ENCODE peak calls at places on chromosomes 16 and 17, in six cellular contexts. One of them, this sample, is unnamed.

GRCh38 chr17:77160032-77160876 is 19.5 kb downstream of the SEC14L1 start:
- DNase-seq in H1: no peak
- DNase-seq in aorta: no peak
- DNase-seq in dermis microvascular lymphatic vessel endothelial cell: no peak
- DNase-seq in neural progenitor cell: no peak
- DNase-seq in stimulated activated CD4-positive, alpha-beta T cell treated with anti-CD3 and anti-CD28 coated beads, Interleukin-4, amount 100 ng/mL, for 4 hours: no peak
- DNase-seq in this sample: peak

GRCh38 chr16:81902025-81902424 is 109.2 kb downstream of the SDR42E1 start:
- DNase-seq in H1: no peak
- DNase-seq in aorta: no peak
- DNase-seq in dermis microvascular lymphatic vessel endothelial cell: peak
- DNase-seq in neural progenitor cell: no peak
- DNase-seq in stimulated activated CD4-positive, alpha-beta T cell treated with anti-CD3 and anti-CD28 coated beads, Interleukin-4, amount 100 ng/mL, for 4 hours: no peak
- DNase-seq in this sample: no peak

GRCh38 chr16:20740901-20741491 is 622 bp downstream of the THUMPD1 start:
- DNase-seq in H1: peak
- DNase-seq in aorta: peak
- DNase-seq in dermis microvascular lymphatic vessel endothelial cell: peak
- DNase-seq in neural progenitor cell: peak
- DNase-seq in stimulated activated CD4-positive, alpha-beta T cell treated with anti-CD3 and anti-CD28 coated beads, Interleukin-4, amount 100 ng/mL, for 4 hours: peak
- DNase-seq in this sample: peak

GRCh38 chr16:5615868-5616642 is 518.5 kb upstream of the EEF2KMT start:
- DNase-seq in H1: peak
- DNase-seq in aorta: peak
- DNase-seq in dermis microvascular lymphatic vessel endothelial cell: no peak
- DNase-seq in neural progenitor cell: peak
- DNase-seq in stimulated activated CD4-positive, alpha-beta T cell treated with anti-CD3 and anti-CD28 coated beads, Interleukin-4, amount 100 ng/mL, for 4 hours: peak
- DNase-seq in this sample: peak

GRCh38 chr16:89010210-89010925 is 33.4 kb upstream of the CBFA2T3 start:
- DNase-seq in H1: no peak
- DNase-seq in aorta: no peak
- DNase-seq in dermis microvascular lymphatic vessel endothelial cell: no peak
- DNase-seq in neural progenitor cell: no peak
- DNase-seq in stimulated activated CD4-positive, alpha-beta T cell treated with anti-CD3 and anti-CD28 coated beads, Interleukin-4, amount 100 ng/mL, for 4 hours: no peak
- DNase-seq in this sample: no peak

GRCh38 chr16:46719528-46719927 is 28.6 kb downstream of the MYLK3 start:
- DNase-seq in H1: no peak
- DNase-seq in aorta: no peak
- DNase-seq in dermis microvascular lymphatic vessel endothelial cell: no peak
- DNase-seq in neural progenitor cell: no peak
- DNase-seq in stimulated activated CD4-positive, alpha-beta T cell treated with anti-CD3 and anti-CD28 coated beads, Interleukin-4, amount 100 ng/mL, for 4 hours: no peak
- DNase-seq in this sample: no peak

GRCh38 chr16:88524274-88524972 is 45.8 kb upstream of the ZC3H18 start:
- DNase-seq in H1: no peak
- DNase-seq in aorta: no peak
- DNase-seq in dermis microvascular lymphatic vessel endothelial cell: no peak
- DNase-seq in neural progenitor cell: no peak
- DNase-seq in stimulated activated CD4-positive, alpha-beta T cell treated with anti-CD3 and anti-CD28 coated beads, Interleukin-4, amount 100 ng/mL, for 4 hours: no peak
- DNase-seq in this sample: no peak

GRCh38 chr16:68328860-68329370 is 18.1 kb downstream of the PRMT7 start:
- DNase-seq in H1: no peak
- DNase-seq in aorta: no peak
- DNase-seq in dermis microvascular lymphatic vessel endothelial cell: no peak
- DNase-seq in neural progenitor cell: no peak
- DNase-seq in stimulated activated CD4-positive, alpha-beta T cell treated with anti-CD3 and anti-CD28 coated beads, Interleukin-4, amount 100 ng/mL, for 4 hours: no peak
- DNase-seq in this sample: no peak

GRCh38 chr17:19747829-19748806 is at the start of gene ALDH3A1:
- DNase-seq in H1: no peak
- DNase-seq in aorta: no peak
- DNase-seq in dermis microvascular lymphatic vessel endothelial cell: no peak
- DNase-seq in neural progenitor cell: peak
- DNase-seq in stimulated activated CD4-positive, alpha-beta T cell treated with anti-CD3 and anti-CD28 coated beads, Interleukin-4, amount 100 ng/mL, for 4 hours: no peak
- DNase-seq in this sample: no peak

GRCh38 chr16:30927789-30928378 is 4.5 kb downstream of the FBXL19 start:
- DNase-seq in H1: peak
- DNase-seq in aorta: no peak
- DNase-seq in dermis microvascular lymphatic vessel endothelial cell: peak
- DNase-seq in neural progenitor cell: peak
- DNase-seq in stimulated activated CD4-positive, alpha-beta T cell treated with anti-CD3 and anti-CD28 coated beads, Interleukin-4, amount 100 ng/mL, for 4 hours: peak
- DNase-seq in this sample: peak

GRCh38 chr16:84504420-84505248 is at the start of gene MEAK7:
- DNase-seq in H1: peak
- DNase-seq in aorta: peak
- DNase-seq in dermis microvascular lymphatic vessel endothelial cell: peak
- DNase-seq in neural progenitor cell: peak
- DNase-seq in stimulated activated CD4-positive, alpha-beta T cell treated with anti-CD3 and anti-CD28 coated beads, Interleukin-4, amount 100 ng/mL, for 4 hours: peak
- DNase-seq in this sample: peak

GRCh38 chr17:79132271-79133064 is 57.8 kb downstream of the ENGASE start:
- DNase-seq in H1: no peak
- DNase-seq in aorta: no peak
- DNase-seq in dermis microvascular lymphatic vessel endothelial cell: no peak
- DNase-seq in neural progenitor cell: no peak
- DNase-seq in stimulated activated CD4-positive, alpha-beta T cell treated with anti-CD3 and anti-CD28 coated beads, Interleukin-4, amount 100 ng/mL, for 4 hours: no peak
- DNase-seq in this sample: no peak

GRCh38 chr17:50872710-50873424 is 6.7 kb upstream of the TOB1 start:
- DNase-seq in H1: no peak
- DNase-seq in aorta: no peak
- DNase-seq in dermis microvascular lymphatic vessel endothelial cell: no peak
- DNase-seq in neural progenitor cell: no peak
- DNase-seq in stimulated activated CD4-positive, alpha-beta T cell treated with anti-CD3 and anti-CD28 coated beads, Interleukin-4, amount 100 ng/mL, for 4 hours: peak
- DNase-seq in this sample: no peak

GRCh38 chr17:66915204-66915611 is 49.3 kb upstream of the CACNG4 start:
- DNase-seq in H1: no peak
- DNase-seq in aorta: no peak
- DNase-seq in dermis microvascular lymphatic vessel endothelial cell: no peak
- DNase-seq in neural progenitor cell: peak
- DNase-seq in stimulated activated CD4-positive, alpha-beta T cell treated with anti-CD3 and anti-CD28 coated beads, Interleukin-4, amount 100 ng/mL, for 4 hours: no peak
- DNase-seq in this sample: peak

GRCh38 chr17:81253358-81254131 is 14.4 kb downstream of the NDUFAF8 start:
- DNase-seq in H1: no peak
- DNase-seq in aorta: no peak
- DNase-seq in dermis microvascular lymphatic vessel endothelial cell: no peak
- DNase-seq in neural progenitor cell: peak
- DNase-seq in stimulated activated CD4-positive, alpha-beta T cell treated with anti-CD3 and anti-CD28 coated beads, Interleukin-4, amount 100 ng/mL, for 4 hours: peak
- DNase-seq in this sample: peak

GRCh38 chr17:8189711-8190477 is at the start of gene BORCS6:
- DNase-seq in H1: peak
- DNase-seq in aorta: peak
- DNase-seq in dermis microvascular lymphatic vessel endothelial cell: peak
- DNase-seq in neural progenitor cell: peak
- DNase-seq in stimulated activated CD4-positive, alpha-beta T cell treated with anti-CD3 and anti-CD28 coated beads, Interleukin-4, amount 100 ng/mL, for 4 hours: peak
- DNase-seq in this sample: peak

GRCh38 chr16:386641-387156 is 4.9 kb upstream of the PGAP6 start:
- DNase-seq in H1: no peak
- DNase-seq in aorta: no peak
- DNase-seq in dermis microvascular lymphatic vessel endothelial cell: no peak
- DNase-seq in neural progenitor cell: no peak
- DNase-seq in stimulated activated CD4-positive, alpha-beta T cell treated with anti-CD3 and anti-CD28 coated beads, Interleukin-4, amount 100 ng/mL, for 4 hours: no peak
- DNase-seq in this sample: no peak

GRCh38 chr16:73713817-73714495 is 582.7 kb upstream of the PSMD7 start:
- DNase-seq in H1: no peak
- DNase-seq in aorta: no peak
- DNase-seq in dermis microvascular lymphatic vessel endothelial cell: no peak
- DNase-seq in neural progenitor cell: peak
- DNase-seq in stimulated activated CD4-positive, alpha-beta T cell treated with anti-CD3 and anti-CD28 coated beads, Interleukin-4, amount 100 ng/mL, for 4 hours: no peak
- DNase-seq in this sample: no peak

GRCh38 chr17:82107341-82107860 is 9.4 kb upstream of the FASN start:
- DNase-seq in H1: no peak
- DNase-seq in aorta: no peak
- DNase-seq in dermis microvascular lymphatic vessel endothelial cell: no peak
- DNase-seq in neural progenitor cell: no peak
- DNase-seq in stimulated activated CD4-positive, alpha-beta T cell treated with anti-CD3 and anti-CD28 coated beads, Interleukin-4, amount 100 ng/mL, for 4 hours: no peak
- DNase-seq in this sample: no peak

GRCh38 chr16:57736419-57737281 is 1.1 kb downstream of the KATNB1 start:
- DNase-seq in H1: no peak
- DNase-seq in aorta: no peak
- DNase-seq in dermis microvascular lymphatic vessel endothelial cell: peak
- DNase-seq in neural progenitor cell: peak
- DNase-seq in stimulated activated CD4-positive, alpha-beta T cell treated with anti-CD3 and anti-CD28 coated beads, Interleukin-4, amount 100 ng/mL, for 4 hours: peak
- DNase-seq in this sample: no peak

GRCh38 chr17:2212328-2212981 is 91.1 kb downstream of the SMG6 start:
- DNase-seq in H1: no peak
- DNase-seq in aorta: peak
- DNase-seq in dermis microvascular lymphatic vessel endothelial cell: no peak
- DNase-seq in neural progenitor cell: no peak
- DNase-seq in stimulated activated CD4-positive, alpha-beta T cell treated with anti-CD3 and anti-CD28 coated beads, Interleukin-4, amount 100 ng/mL, for 4 hours: no peak
- DNase-seq in this sample: no peak

GRCh38 chr17:67139289-67139688 is 94.9 kb downstream of the CACNG1 start:
- DNase-seq in H1: no peak
- DNase-seq in aorta: no peak
- DNase-seq in dermis microvascular lymphatic vessel endothelial cell: no peak
- DNase-seq in neural progenitor cell: no peak
- DNase-seq in stimulated activated CD4-positive, alpha-beta T cell treated with anti-CD3 and anti-CD28 coated beads, Interleukin-4, amount 100 ng/mL, for 4 hours: no peak
- DNase-seq in this sample: no peak

GRCh38 chr17:79738643-79739042 is 7.9 kb downstream of the ENPP7 start:
- DNase-seq in H1: no peak
- DNase-seq in aorta: no peak
- DNase-seq in dermis microvascular lymphatic vessel endothelial cell: no peak
- DNase-seq in neural progenitor cell: no peak
- DNase-seq in stimulated activated CD4-positive, alpha-beta T cell treated with anti-CD3 and anti-CD28 coated beads, Interleukin-4, amount 100 ng/mL, for 4 hours: no peak
- DNase-seq in this sample: no peak

This sample was measured in NCI-H1930.